ENCODE peak calls at places on chromosome 19, in four cellular contexts. P is CD4-positive, CD25-positive, alpha-beta regulatory T cell; H is gastrocnemius medialis; K is IMR-90. X is an unnamed sample. For H3K4me1, the result is how much of the 10 kb centered on the place peaks cover.

GRCh38 chr19:56491399-56491798 is 14.3 kb upstream of the ZNF667 start:
- DNase-seq in P (no peak), H (no peak), K (peak), X (no peak)

GRCh38 chr19:7488736-7489353 is at the start of gene PEX11G:
- DNase-seq in P (peak), H (peak), K (peak), X (peak)

GRCh38 chr19:58556633-58557252 is 1.7 kb downstream of the UBE2M start:
- DNase-seq in P (no peak), H (no peak), K (no peak), X (no peak)

GRCh38 chr19:51377422-51377821 is 5.0 kb upstream of the NKG7 start:
- DNase-seq in P (no peak), H (no peak), K (no peak), X (no peak)

GRCh38 chr19:3494051-3494450 is 6.4 kb downstream of the DOHH start:
- DNase-seq in P (no peak), H (no peak), K (no peak), X (no peak)

GRCh38 chr19:13978306-13978705 is 26.0 kb downstream of the DCAF15 start:
- DNase-seq in P (no peak), H (peak), K (no peak), X (peak)

GRCh38 chr19:52170863-52171320 is 529 bp downstream of the ZNF836 start:
- DNase-seq in P (no peak), H (no peak), K (no peak), X (no peak)

GRCh38 chr19:28213476-28214082 is 999.4 kb downstream of the UQCRFS1 start:
- DNase-seq in P (no peak), H (no peak), K (no peak), X (no peak)

GRCh38 chr19:58294743-58295374 is 10.3 kb upstream of the ERVK3-1 start:
- DNase-seq in P (no peak), H (no peak), K (no peak), X (no peak)

GRCh38 chr19:29577662-29577963 is 28.5 kb upstream of the POP4 start:
- DNase-seq in P (no peak), H (no peak), K (no peak), X (no peak)

GRCh38 chr19:50882188-50882587 is 8.9 kb downstream of the KLK2 start:
- DNase-seq in P (no peak), H (no peak), K (no peak), X (no peak)

GRCh38 chr19:38009650-38010229 is 102.7 kb downstream of the SIPA1L3 start:
- DNase-seq in P (no peak), H (no peak), K (no peak), X (no peak)
- H3K4me1 ChIP-seq in P (under half), H (under half), K (under half), X (under half)

GRCh38 chr19:31335716-31336115 is 13.5 kb downstream of the TSHZ3 start:
- DNase-seq in P (no peak), H (no peak), K (no peak), X (no peak)
- H3K4me1 ChIP-seq in P (under half), H (under half), K (half or more), X (under half)

DNA sequence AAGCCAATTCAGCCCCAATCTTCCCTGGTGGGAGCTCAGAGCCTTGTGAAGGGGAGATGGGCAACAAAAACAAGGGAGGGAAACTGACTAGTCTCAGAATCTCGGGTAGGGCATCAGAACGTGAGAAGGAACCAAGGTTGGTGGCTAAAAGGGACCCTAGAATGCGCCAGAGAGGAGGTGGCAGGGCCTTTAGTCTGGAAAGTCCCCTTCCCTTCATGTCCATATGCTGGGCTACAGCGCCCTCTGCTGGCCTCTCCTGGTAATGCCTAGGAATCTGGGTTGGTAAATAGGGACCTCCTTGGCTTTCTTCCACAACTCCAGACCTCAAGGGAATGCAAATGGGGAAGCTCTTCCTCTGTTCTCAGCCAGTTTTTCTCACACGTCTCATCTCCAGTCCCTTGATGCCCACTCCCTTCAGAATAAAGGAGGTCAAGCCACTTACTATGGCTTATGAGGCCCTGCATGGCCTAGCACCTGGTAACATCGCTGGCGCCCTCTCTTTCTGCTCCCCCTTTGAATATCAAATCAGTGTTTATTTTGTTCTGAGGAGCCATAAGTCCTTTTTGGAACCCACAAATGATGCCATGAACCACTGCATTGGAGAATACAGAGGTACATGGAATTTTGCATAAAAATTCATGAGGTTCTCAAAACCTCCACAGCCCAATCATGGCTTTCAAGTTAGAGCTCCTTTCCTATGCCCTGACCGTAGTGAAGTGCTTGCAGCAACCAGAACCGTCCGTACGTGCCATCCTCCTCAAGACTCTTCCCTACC is 1.3 kb upstream of the CCDC97 start:
- DNase-seq in P (peak), H (peak), K (peak), X (peak)
- H3K4me1 ChIP-seq in P (half or more), H (under half), K (under half), X (under half)

GRCh38 chr19:1385816-1386215 is 2.1 kb downstream of the NDUFS7 start:
- DNase-seq in P (no peak), H (peak), K (no peak), X (no peak)

GRCh38 chr19:1388637-1389026 is 4.9 kb downstream of the NDUFS7 start:
- DNase-seq in P (no peak), H (no peak), K (no peak), X (no peak)

GRCh38 chr19:1386945-1387683 is 3.4 kb downstream of the NDUFS7 start:
- DNase-seq in P (no peak), H (no peak), K (no peak), X (no peak)

GRCh38 chr19:1389033-1389940 is 5.6 kb downstream of the NDUFS7 start:
- DNase-seq in P (no peak), H (no peak), K (no peak), X (no peak)

DNA sequence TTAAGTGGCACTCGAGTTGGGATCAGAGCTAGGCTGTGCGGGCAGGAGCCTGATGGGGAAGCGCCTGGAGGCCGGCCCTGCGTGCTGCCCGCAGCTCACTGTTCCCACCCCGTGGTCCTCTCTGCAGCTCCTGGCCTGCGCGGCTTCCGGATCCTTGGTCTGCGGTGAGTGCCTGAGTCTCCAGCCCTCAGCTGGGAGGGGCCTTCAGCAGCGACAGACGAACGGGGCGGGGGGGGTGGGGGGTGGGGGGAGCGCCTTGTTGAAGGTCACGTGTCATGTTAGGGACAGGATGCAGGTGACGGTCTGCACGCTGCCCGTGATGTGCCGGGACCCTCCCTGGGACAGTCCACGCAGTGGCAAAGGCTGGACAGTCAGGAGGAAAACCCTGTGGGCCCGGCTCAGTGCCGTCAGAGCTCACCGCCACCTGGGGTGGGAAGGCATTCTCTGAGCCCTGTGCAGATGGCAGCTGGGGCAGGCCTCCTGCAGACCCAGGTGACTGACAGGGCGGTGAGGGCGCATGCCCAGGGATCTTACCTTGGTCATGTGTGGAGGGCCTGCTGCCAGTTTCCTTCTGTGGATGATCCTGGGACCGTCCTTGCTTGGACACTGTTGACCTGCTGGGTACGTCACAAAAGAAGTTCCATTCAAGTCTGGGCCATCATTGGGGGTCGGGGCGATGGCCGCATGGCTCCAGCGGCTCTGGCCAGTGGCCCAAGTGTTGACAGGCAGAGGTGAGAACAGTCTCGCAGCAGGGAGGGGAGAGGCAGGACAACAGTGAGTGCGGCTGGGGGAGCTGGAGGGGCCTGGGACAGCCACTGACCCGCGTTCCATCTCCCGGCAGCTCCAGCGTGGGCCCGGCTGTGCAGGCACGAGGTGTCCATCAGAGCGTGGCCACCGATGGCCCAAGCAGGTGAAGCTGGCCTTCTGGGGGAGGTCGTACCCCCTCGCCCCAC is 4.3 kb downstream of the NDUFS7 start:
- DNase-seq in P (no peak), H (peak), K (no peak), X (no peak)
- H3K4me1 ChIP-seq in P (under half), H (under half), K (under half), X (under half)

GRCh38 chr19:16601378-16602052 is 26.5 kb downstream of the MED26 start:
- DNase-seq in P (no peak), H (no peak), K (no peak), X (no peak)
- H3K4me1 ChIP-seq in P (under half), H (half or more), K (under half), X (under half)

DNA sequence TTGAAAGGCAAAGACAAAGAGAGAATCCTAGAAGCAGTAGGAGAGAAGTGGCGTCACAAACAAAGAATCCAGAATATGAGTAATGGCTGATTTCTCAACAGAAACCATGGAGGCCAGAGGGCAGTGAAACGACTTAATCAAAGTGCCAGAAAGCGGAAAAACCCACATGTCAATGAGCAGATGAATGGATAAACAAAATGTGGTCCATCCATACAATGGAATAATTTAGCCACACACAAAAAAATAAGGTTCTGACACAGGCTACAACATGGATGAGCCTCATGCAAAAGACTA is 52.2 kb upstream of the RANBP3 start:
- DNase-seq in P (no peak), H (no peak), K (peak), X (no peak)
- H3K4me1 ChIP-seq in P (under half), H (under half), K (under half), X (under half)

DNA sequence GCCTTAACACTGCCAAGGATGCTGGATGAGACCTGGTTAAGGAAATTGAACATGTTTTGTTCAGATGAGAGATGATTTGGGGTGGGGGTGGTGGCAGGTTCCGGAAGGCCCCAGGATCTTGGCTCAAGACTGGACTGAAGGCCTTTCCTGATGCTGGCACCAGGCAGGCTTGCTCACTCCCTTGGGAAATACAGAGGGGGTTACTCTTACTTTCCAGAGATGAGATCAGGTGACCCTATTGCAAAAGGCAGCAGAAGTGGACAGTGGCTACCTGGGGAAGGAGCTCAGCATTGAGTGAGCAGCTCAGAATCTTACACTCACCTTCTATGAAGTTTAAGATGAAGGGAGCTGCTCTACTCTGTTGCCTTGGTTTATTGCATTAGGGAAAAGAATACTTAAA is 10.8 kb downstream of the GATAD2A start:
- DNase-seq in P (no peak), H (no peak), K (no peak), X (no peak)
- H3K4me1 ChIP-seq in P (under half), H (under half), K (under half), X (under half)

GRCh38 chr19:46739290-46739771 is 6.5 kb upstream of the FKRP start:
- DNase-seq in P (no peak), H (peak), K (no peak), X (no peak)

GRCh38 chr19:46741447-46741846 is 4.4 kb upstream of the FKRP start:
- DNase-seq in P (no peak), H (no peak), K (no peak), X (no peak)

GRCh38 chr19:46737275-46737654 is 8.6 kb upstream of the FKRP start:
- DNase-seq in P (no peak), H (no peak), K (no peak), X (no peak)

GRCh38 chr19:46736544-46737274 is 9.1 kb upstream of the FKRP start:
- DNase-seq in P (no peak), H (no peak), K (no peak), X (no peak)

DNA sequence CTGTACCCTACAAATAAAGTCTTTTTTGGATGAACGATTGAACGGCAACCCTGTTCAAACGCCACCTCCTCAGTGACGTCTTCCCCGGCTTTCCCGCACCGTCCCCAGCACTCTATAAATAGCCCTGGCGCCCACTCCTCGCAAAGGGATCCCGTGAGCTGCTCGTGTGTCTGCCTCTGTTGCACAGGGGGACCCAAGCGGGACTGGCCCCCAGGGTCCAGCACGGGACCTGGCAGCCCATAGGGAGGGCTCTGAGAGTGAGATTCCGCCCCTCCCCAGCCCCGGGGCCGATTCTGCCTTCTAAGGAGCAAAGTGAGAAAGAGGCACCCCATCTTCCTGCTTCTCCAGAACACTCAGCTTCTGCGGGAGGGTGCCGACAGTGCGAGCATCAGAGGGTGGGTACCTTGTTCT is 8.1 kb upstream of the FKRP start:
- DNase-seq in P (no peak), H (no peak), K (no peak), X (no peak)
- H3K4me1 ChIP-seq in P (under half), H (under half), K (under half), X (under half)

GRCh38 chr19:54275951-54276350 is 5.0 kb downstream of the LILRB2 start:
- DNase-seq in P (no peak), H (no peak), K (no peak), X (no peak)

GRCh38 chr19:54273811-54274210 is 7.1 kb downstream of the LILRB2 start:
- DNase-seq in P (no peak), H (no peak), K (no peak), X (no peak)

GRCh38 chr19:54266133-54266532 is 9.1 kb upstream of the LILRB5 start:
- DNase-seq in P (peak), H (no peak), K (peak), X (no peak)

GRCh38 chr19:54271106-54271505 is 9.8 kb downstream of the LILRB2 start:
- DNase-seq in P (no peak), H (peak), K (no peak), X (no peak)
- H3K4me1 ChIP-seq in P (under half), H (under half), K (under half), X (under half)

GRCh38 chr19:16590876-16591802 is 18.9 kb upstream of the SLC35E1 start:
- DNase-seq in P (no peak), H (no peak), K (no peak), X (no peak)
- H3K4me1 ChIP-seq in P (half or more), H (half or more), K (under half), X (under half)

X was measured in tibial artery.